ENCODE peak calls at places on chromosomes 2 and 18, in four cellular contexts. N is HFFc6, M is AG09309, E is heart left ventricle. O is an unnamed sample.

GRCh38 chr18:40413160-40413559 is 1541.9 kb upstream of the PIK3C3 start:
- DNase-seq in N (no peak), M (no peak), E (no peak), O (no peak)

GRCh38 chr2:290090-290722 is 2.3 kb upstream of the ALKAL2 start:
- DNase-seq in N (peak), M (peak), E (peak), O (peak)

GRCh38 chr2:169221745-169222369 is 140.5 kb downstream of the LRP2 start:
- DNase-seq in N (no peak), M (no peak), E (no peak), O (no peak)

GRCh38 chr2:21289994-21290393 is 166.2 kb downstream of the TDRD15 start:
- DNase-seq in N (no peak), M (no peak), E (no peak), O (no peak)

GRCh38 chr18:79715280-79715679 is 35.7 kb downstream of the CTDP1 start:
- DNase-seq in N (no peak), M (no peak), E (no peak), O (no peak)

GRCh38 chr18:63850636-63851035 is 36.9 kb upstream of the SERPINB2 start:
- DNase-seq in N (no peak), M (no peak), E (no peak), O (no peak)

GRCh38 chr2:236682651-236683422 is 113.2 kb downstream of the ACKR3 start:
- DNase-seq in N (no peak), M (no peak), E (peak), O (no peak)

GRCh38 chr2:135947483-135947882 is 37.9 kb downstream of the DARS1 start:
- DNase-seq in N (no peak), M (no peak), E (no peak), O (no peak)

GRCh38 chr2:157789161-157789720 is 86.9 kb downstream of the ACVR1 start:
- DNase-seq in N (no peak), M (no peak), E (no peak), O (no peak)

GRCh38 chr18:36296591-36297418 is 708 bp upstream of the FHOD3 start:
- DNase-seq in N (peak), M (peak), E (peak), O (peak)
- TF ChIP-seq CTCF in N (peak), M (peak), E (no peak), O (no peak)

GRCh38 chr18:22349317-22349898 is 68.3 kb downstream of the CTAGE1 start:
- DNase-seq in N (no peak), M (no peak), E (no peak), O (no peak)
- TF ChIP-seq CTCF in N (no peak), M (no peak), E (no peak), O (no peak)

GRCh38 chr2:68839260-68839833 is 31.9 kb downstream of the BMP10 start:
- DNase-seq in N (no peak), M (no peak), E (no peak), O (peak)
- TF ChIP-seq CTCF in N (peak), M (peak), E (peak), O (peak)

GRCh38 chr2:88600038-88600465 is 27.2 kb downstream of the EIF2AK3 start:
- DNase-seq in N (peak), M (peak), E (no peak), O (peak)
- TF ChIP-seq CTCF in N (no peak), M (no peak), E (no peak), O (no peak)

GRCh38 chr2:231190531-231191197 is 7.8 kb upstream of the ARMC9 start:
- DNase-seq in N (no peak), M (no peak), E (peak), O (no peak)
- TF ChIP-seq CTCF in N (no peak), M (no peak), E (no peak), O (no peak)

GRCh38 chr2:6877402-6878305 is at the start of gene RSAD2:
- DNase-seq in N (no peak), M (peak), E (no peak), O (peak)
- TF ChIP-seq CTCF in N (no peak), M (no peak), E (no peak), O (no peak)

O was measured in activated CD8-positive, alpha-beta T cell treated with anti-CD3 and anti-CD28 coated beads for 36 hours.